ENCODE peak calls at places on chromosome 1, in ten cellular contexts. One of them, this sample, is unnamed.

GRCh38 chr1:33470495-33471012 is 1.9 kb upstream of the ZSCAN20 start:
- DNase-seq in psoas muscle: peak; percentile 80
- DNase-seq in iPS DF 6.9: peak; percentile 43
- DNase-seq in tibial nerve: peak; percentile 58
- DNase-seq in testis: peak; percentile 90
- DNase-seq in naive thymus-derived CD4-positive, alpha-beta T cell: peak; percentile 53
- DNase-seq in MM.1S: peak; percentile 72
- DNase-seq in IMR-90: peak; percentile 88
- DNase-seq in H1: peak; percentile 77
- DNase-seq in PC-9: peak; percentile 72
- DNase-seq in this sample: peak; percentile 82

GRCh38 chr1:54053745-54054437 is 483 bp downstream of the TCEANC2 start:
- DNase-seq in naive thymus-derived CD4-positive, alpha-beta T cell: no peak
- DNase-seq in testis: no peak
- DNase-seq in PC-9: no peak
- DNase-seq in tibial nerve: no peak
- DNase-seq in IMR-90: peak; percentile 10
- DNase-seq in iPS DF 6.9: no peak
- DNase-seq in psoas muscle: no peak
- DNase-seq in MM.1S: no peak
- DNase-seq in H1: no peak
- DNase-seq in this sample: no peak

GRCh38 chr1:42070996-42071395 is 82.2 kb upstream of the GUCA2B start:
- DNase-seq in naive thymus-derived CD4-positive, alpha-beta T cell: no peak
- DNase-seq in IMR-90: no peak
- DNase-seq in PC-9: no peak
- DNase-seq in psoas muscle: no peak
- DNase-seq in iPS DF 6.9: no peak
- DNase-seq in H1: no peak
- DNase-seq in testis: no peak
- DNase-seq in MM.1S: no peak
- DNase-seq in tibial nerve: no peak
- DNase-seq in this sample: no peak

GRCh38 chr1:12386130-12386529 is 156.3 kb downstream of the VPS13D start:
- DNase-seq in IMR-90: no peak
- DNase-seq in MM.1S: no peak
- DNase-seq in PC-9: peak; percentile 52
- DNase-seq in iPS DF 6.9: no peak
- DNase-seq in testis: no peak
- DNase-seq in H1: no peak
- DNase-seq in naive thymus-derived CD4-positive, alpha-beta T cell: peak; percentile 28
- DNase-seq in psoas muscle: no peak
- DNase-seq in tibial nerve: no peak
- DNase-seq in this sample: no peak

GRCh38 chr1:186079084-186079684 is 295.9 kb downstream of the TPR start:
- DNase-seq in IMR-90: no peak
- DNase-seq in testis: no peak
- DNase-seq in PC-9: no peak
- DNase-seq in tibial nerve: no peak
- DNase-seq in naive thymus-derived CD4-positive, alpha-beta T cell: no peak
- DNase-seq in MM.1S: no peak
- DNase-seq in iPS DF 6.9: no peak
- DNase-seq in H1: no peak
- DNase-seq in psoas muscle: no peak
- DNase-seq in this sample: no peak

GRCh38 chr1:55040953-55041494 is 1.7 kb downstream of the PCSK9 start:
- DNase-seq in PC-9: no peak
- DNase-seq in testis: no peak
- DNase-seq in psoas muscle: no peak
- DNase-seq in tibial nerve: no peak
- DNase-seq in IMR-90: no peak
- DNase-seq in MM.1S: no peak
- DNase-seq in H1: no peak
- DNase-seq in iPS DF 6.9: no peak
- DNase-seq in naive thymus-derived CD4-positive, alpha-beta T cell: no peak
- DNase-seq in this sample: peak; percentile 51

GRCh38 chr1:61955261-61955660 is 213.0 kb downstream of the PATJ start:
- DNase-seq in MM.1S: no peak
- DNase-seq in psoas muscle: no peak
- DNase-seq in iPS DF 6.9: no peak
- DNase-seq in tibial nerve: no peak
- DNase-seq in testis: no peak
- DNase-seq in IMR-90: no peak
- DNase-seq in PC-9: no peak
- DNase-seq in naive thymus-derived CD4-positive, alpha-beta T cell: no peak
- DNase-seq in H1: no peak
- DNase-seq in this sample: no peak

GRCh38 chr1:64019818-64020217 is 183.6 kb upstream of the UBE2U start:
- DNase-seq in H1: no peak
- DNase-seq in IMR-90: peak; percentile 69
- DNase-seq in psoas muscle: no peak
- DNase-seq in PC-9: peak; percentile 11
- DNase-seq in iPS DF 6.9: no peak
- DNase-seq in MM.1S: peak; percentile 76
- DNase-seq in tibial nerve: no peak
- DNase-seq in testis: peak; percentile 36
- DNase-seq in naive thymus-derived CD4-positive, alpha-beta T cell: no peak
- DNase-seq in this sample: no peak

DNA sequence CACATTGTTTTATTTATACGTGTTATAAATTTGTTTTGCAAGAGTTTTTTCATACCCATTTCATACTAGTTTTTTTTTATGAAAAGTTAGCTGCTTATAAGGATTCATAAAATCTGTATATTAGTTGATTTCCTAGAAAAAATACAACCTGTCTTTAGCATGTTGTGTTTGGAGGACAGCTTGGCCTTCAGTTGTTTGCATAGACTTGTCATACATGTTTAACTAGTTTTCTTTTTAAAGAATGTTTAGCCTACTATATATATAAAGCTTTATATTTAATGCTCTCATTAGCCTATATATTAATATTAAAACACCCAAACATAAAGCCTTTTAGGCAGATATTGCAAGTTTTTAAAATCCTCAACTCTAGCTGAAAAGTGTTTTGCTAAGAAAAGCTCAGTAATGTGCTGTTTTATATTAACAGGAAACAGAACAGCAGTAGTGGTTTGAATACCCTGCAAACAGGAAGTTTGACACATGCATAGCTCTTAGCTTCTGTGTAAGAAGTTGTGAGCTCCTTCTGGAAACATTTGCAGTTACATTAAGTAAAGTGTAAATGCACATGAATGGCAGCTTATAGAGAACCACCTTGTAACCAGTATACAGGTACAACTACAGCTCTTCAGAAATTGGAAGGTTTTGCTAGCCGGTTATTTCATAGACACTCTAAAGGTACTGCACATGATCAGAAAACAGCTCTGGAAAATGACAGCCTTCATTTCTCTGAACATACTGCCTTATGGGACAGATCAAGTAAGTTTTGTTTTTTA is at the start of gene PRKACB:
- DNase-seq in MM.1S: peak; percentile 75
- DNase-seq in psoas muscle: no peak
- DNase-seq in testis: no peak
- DNase-seq in tibial nerve: no peak
- DNase-seq in H1: no peak
- DNase-seq in PC-9: no peak
- DNase-seq in IMR-90: peak; percentile 62
- DNase-seq in naive thymus-derived CD4-positive, alpha-beta T cell: peak; percentile 59
- DNase-seq in iPS DF 6.9: no peak
- DNase-seq in this sample: no peak
- H3K27ac ChIP-seq in MM.1S: peak within 1 kb of the TSS; percentile 76
- H3K27ac ChIP-seq in psoas muscle: no peak within 1 kb of the TSS
- H3K27ac ChIP-seq in testis: no peak within 1 kb of the TSS
- H3K27ac ChIP-seq in tibial nerve: peak within 1 kb of the TSS; percentile 37
- H3K27ac ChIP-seq in H1: no peak within 1 kb of the TSS
- H3K27ac ChIP-seq in PC-9: no peak within 1 kb of the TSS
- H3K27ac ChIP-seq in IMR-90: no peak within 1 kb of the TSS
- H3K27ac ChIP-seq in naive thymus-derived CD4-positive, alpha-beta T cell: peak within 1 kb of the TSS; percentile 74
- H3K27ac ChIP-seq in iPS DF 6.9: no peak within 1 kb of the TSS
- H3K27ac ChIP-seq in this sample: no peak within 1 kb of the TSS

GRCh38 chr1:114472408-114472807 is 38.6 kb downstream of the TRIM33 start:
- DNase-seq in naive thymus-derived CD4-positive, alpha-beta T cell: no peak
- DNase-seq in H1: no peak
- DNase-seq in tibial nerve: no peak
- DNase-seq in IMR-90: no peak
- DNase-seq in iPS DF 6.9: no peak
- DNase-seq in MM.1S: no peak
- DNase-seq in PC-9: no peak
- DNase-seq in testis: no peak
- DNase-seq in psoas muscle: no peak
- DNase-seq in this sample: no peak

GRCh38 chr1:114479134-114479533 is 31.9 kb downstream of the TRIM33 start:
- DNase-seq in testis: no peak
- DNase-seq in psoas muscle: no peak
- DNase-seq in tibial nerve: no peak
- DNase-seq in naive thymus-derived CD4-positive, alpha-beta T cell: no peak
- DNase-seq in PC-9: no peak
- DNase-seq in IMR-90: no peak
- DNase-seq in MM.1S: no peak
- DNase-seq in H1: no peak
- DNase-seq in iPS DF 6.9: no peak
- DNase-seq in this sample: no peak

GRCh38 chr1:114470681-114471080 is 40.3 kb downstream of the TRIM33 start:
- DNase-seq in PC-9: no peak
- DNase-seq in IMR-90: no peak
- DNase-seq in H1: no peak
- DNase-seq in naive thymus-derived CD4-positive, alpha-beta T cell: no peak
- DNase-seq in tibial nerve: no peak
- DNase-seq in iPS DF 6.9: no peak
- DNase-seq in testis: no peak
- DNase-seq in psoas muscle: no peak
- DNase-seq in MM.1S: no peak
- DNase-seq in this sample: no peak

GRCh38 chr1:114468710-114469468 is 42.1 kb downstream of the TRIM33 start:
- DNase-seq in tibial nerve: no peak
- DNase-seq in iPS DF 6.9: no peak
- DNase-seq in MM.1S: no peak
- DNase-seq in naive thymus-derived CD4-positive, alpha-beta T cell: no peak
- DNase-seq in H1: no peak
- DNase-seq in psoas muscle: no peak
- DNase-seq in IMR-90: peak; percentile 23
- DNase-seq in testis: no peak
- DNase-seq in PC-9: no peak
- DNase-seq in this sample: no peak

GRCh38 chr1:114473796-114474195 is 37.2 kb downstream of the TRIM33 start:
- DNase-seq in testis: no peak
- DNase-seq in iPS DF 6.9: no peak
- DNase-seq in MM.1S: no peak
- DNase-seq in IMR-90: no peak
- DNase-seq in naive thymus-derived CD4-positive, alpha-beta T cell: no peak
- DNase-seq in tibial nerve: no peak
- DNase-seq in psoas muscle: no peak
- DNase-seq in PC-9: no peak
- DNase-seq in H1: no peak
- DNase-seq in this sample: no peak
- H3K9me3 ChIP-seq in testis: no peaks in the 10 kb centered on the region
- H3K9me3 ChIP-seq in iPS DF 6.9: no peaks in the 10 kb centered on the region
- H3K9me3 ChIP-seq in MM.1S: no peaks in the 10 kb centered on the region
- H3K9me3 ChIP-seq in IMR-90: no peaks in the 10 kb centered on the region
- H3K9me3 ChIP-seq in naive thymus-derived CD4-positive, alpha-beta T cell: no peaks in the 10 kb centered on the region
- H3K9me3 ChIP-seq in tibial nerve: no peaks in the 10 kb centered on the region
- H3K9me3 ChIP-seq in psoas muscle: no peaks in the 10 kb centered on the region
- H3K9me3 ChIP-seq in PC-9: peaks cover 35% of the 10 kb centered on the region
- H3K9me3 ChIP-seq in H1: no peaks in the 10 kb centered on the region
- H3K9me3 ChIP-seq in this sample: no peaks in the 10 kb centered on the region

GRCh38 chr1:36279110-36279788 is 26.9 kb upstream of the SH3D21 start:
- DNase-seq in psoas muscle: no peak
- DNase-seq in testis: peak; percentile 60
- DNase-seq in naive thymus-derived CD4-positive, alpha-beta T cell: no peak
- DNase-seq in MM.1S: no peak
- DNase-seq in PC-9: no peak
- DNase-seq in IMR-90: peak; percentile 66
- DNase-seq in tibial nerve: no peak
- DNase-seq in H1: no peak
- DNase-seq in iPS DF 6.9: no peak
- DNase-seq in this sample: no peak

GRCh38 chr1:36279789-36280296 is 26.3 kb upstream of the SH3D21 start:
- DNase-seq in psoas muscle: no peak
- DNase-seq in iPS DF 6.9: no peak
- DNase-seq in naive thymus-derived CD4-positive, alpha-beta T cell: no peak
- DNase-seq in MM.1S: no peak
- DNase-seq in tibial nerve: no peak
- DNase-seq in testis: no peak
- DNase-seq in PC-9: no peak
- DNase-seq in H1: no peak
- DNase-seq in IMR-90: no peak
- DNase-seq in this sample: no peak

GRCh38 chr1:36273024-36273423 is 33.1 kb upstream of the SH3D21 start:
- DNase-seq in iPS DF 6.9: no peak
- DNase-seq in psoas muscle: no peak
- DNase-seq in IMR-90: no peak
- DNase-seq in MM.1S: no peak
- DNase-seq in H1: no peak
- DNase-seq in tibial nerve: no peak
- DNase-seq in PC-9: no peak
- DNase-seq in naive thymus-derived CD4-positive, alpha-beta T cell: no peak
- DNase-seq in testis: no peak
- DNase-seq in this sample: no peak

DNA sequence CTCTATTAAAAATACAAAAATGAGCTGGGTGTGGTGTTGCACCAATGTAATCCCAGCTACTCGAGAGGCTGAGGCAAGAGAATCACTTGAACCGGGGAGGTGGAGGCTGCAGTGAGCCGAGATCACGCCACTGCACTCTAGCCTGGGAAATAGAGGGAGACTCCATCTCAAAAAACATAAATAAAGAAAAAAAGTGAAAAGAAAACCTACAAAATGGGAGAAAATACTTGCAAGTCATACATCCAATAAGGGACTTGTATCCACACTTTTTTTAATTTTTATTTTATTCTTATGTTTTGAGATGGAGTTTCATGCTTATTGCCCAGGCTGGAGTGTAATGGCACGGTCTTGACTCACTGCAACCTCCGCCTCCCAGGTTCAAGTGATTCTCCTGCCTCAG is 29.5 kb upstream of the SH3D21 start:
- DNase-seq in iPS DF 6.9: no peak
- DNase-seq in psoas muscle: no peak
- DNase-seq in PC-9: no peak
- DNase-seq in naive thymus-derived CD4-positive, alpha-beta T cell: no peak
- DNase-seq in H1: no peak
- DNase-seq in testis: no peak
- DNase-seq in IMR-90: no peak
- DNase-seq in MM.1S: no peak
- DNase-seq in tibial nerve: no peak
- DNase-seq in this sample: no peak
- H3K4me1 ChIP-seq in iPS DF 6.9: no peaks in the 10 kb centered on the region
- H3K4me1 ChIP-seq in psoas muscle: peaks cover 44% of the 10 kb centered on the region
- H3K4me1 ChIP-seq in PC-9: no peaks in the 10 kb centered on the region
- H3K4me1 ChIP-seq in naive thymus-derived CD4-positive, alpha-beta T cell: no peaks in the 10 kb centered on the region
- H3K4me1 ChIP-seq in H1: no peaks in the 10 kb centered on the region
- H3K4me1 ChIP-seq in testis: peaks cover 51% of the 10 kb centered on the region
- H3K4me1 ChIP-seq in IMR-90: peaks cover 1% of the 10 kb centered on the region
- H3K4me1 ChIP-seq in MM.1S: peaks cover 6% of the 10 kb centered on the region
- H3K4me1 ChIP-seq in tibial nerve: peaks cover 10% of the 10 kb centered on the region
- H3K4me1 ChIP-seq in this sample: peaks cover 3% of the 10 kb centered on the region

DNA sequence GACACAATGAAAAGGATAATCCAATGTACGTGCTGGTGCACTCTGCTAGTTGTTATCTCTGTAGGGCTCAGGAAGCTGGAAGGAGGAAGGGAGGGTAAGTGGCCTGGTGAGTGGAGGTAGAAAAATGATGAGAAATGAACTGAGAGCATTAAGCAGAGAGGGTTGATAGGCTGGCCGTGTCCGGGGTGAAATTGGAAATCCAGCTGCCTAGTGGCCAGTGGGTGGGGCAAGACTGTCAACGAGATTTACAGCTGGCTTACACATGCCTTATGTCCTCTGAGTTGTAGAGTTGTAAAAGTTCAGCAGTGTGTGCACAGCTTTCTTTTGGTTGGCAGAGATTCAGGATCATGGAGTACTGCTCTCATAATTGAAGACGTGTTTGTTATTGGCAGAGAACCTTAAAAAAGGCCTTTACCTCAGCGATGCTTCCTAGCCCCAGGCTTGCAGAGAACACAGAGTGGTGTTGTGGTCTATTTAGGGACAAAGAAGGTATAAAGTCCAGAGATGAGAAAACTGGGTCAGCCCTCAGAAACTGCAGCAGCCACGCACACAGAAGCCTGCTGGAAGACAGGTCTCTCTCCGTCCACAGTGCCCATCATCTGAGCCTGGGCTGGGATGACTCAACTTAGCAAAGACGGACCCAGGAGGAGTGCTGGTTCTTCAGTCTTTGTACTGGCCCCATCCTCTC is 132.4 kb downstream of the EDEM3 start:
- DNase-seq in tibial nerve: peak; percentile 62
- DNase-seq in H1: no peak
- DNase-seq in PC-9: no peak
- DNase-seq in MM.1S: no peak
- DNase-seq in iPS DF 6.9: no peak
- DNase-seq in psoas muscle: peak; percentile 89
- DNase-seq in naive thymus-derived CD4-positive, alpha-beta T cell: no peak
- DNase-seq in IMR-90: peak; percentile 90
- DNase-seq in testis: peak; percentile 80
- DNase-seq in this sample: peak; percentile 84
- H3K27ac ChIP-seq in tibial nerve: peak overlapping the region; percentile 92
- H3K27ac ChIP-seq in H1: no peak overlapping the region
- H3K27ac ChIP-seq in PC-9: no peak overlapping the region
- H3K27ac ChIP-seq in MM.1S: no peak overlapping the region
- H3K27ac ChIP-seq in iPS DF 6.9: no peak overlapping the region
- H3K27ac ChIP-seq in psoas muscle: peak overlapping the region; percentile 73
- H3K27ac ChIP-seq in naive thymus-derived CD4-positive, alpha-beta T cell: no peak overlapping the region
- H3K27ac ChIP-seq in IMR-90: peak overlapping the region; percentile 29
- H3K27ac ChIP-seq in testis: peak overlapping the region; percentile 90
- H3K27ac ChIP-seq in this sample: no peak overlapping the region